ENCODE peak calls at places on chromosomes 1 and 21, in six cellular contexts. E is IMR-90; W is suprapubic skin; U is CD8-positive, alpha-beta memory T cell; M is aorta; K is effector memory CD4-positive, alpha-beta T cell. F is an unnamed sample. For H3K36me3 and H3K4me1, the result is how much of the 10 kb centered on the place peaks cover.

GRCh38 chr1:16172232-16172830 is 16.5 kb upstream of the EPHA2 start:
- DNase-seq in E (no peak), M (no peak), U (no peak), W (peak), K (no peak), F (no peak)

GRCh38 chr1:221437924-221438323 is 304.0 kb downstream of the DUSP10 start:
- DNase-seq in M (no peak), E (peak), U (no peak), W (no peak), K (no peak), F (no peak)

GRCh38 chr1:33902486-33903209 is 38.8 kb downstream of the HMGB4 start:
- DNase-seq in E (no peak), K (no peak), W (no peak), M (no peak), U (no peak), F (no peak)

GRCh38 chr1:241021286-241021685 is 335.7 kb downstream of the RGS7 start:
- DNase-seq in W (no peak), K (no peak), E (no peak), M (no peak), U (no peak), F (no peak)

GRCh38 chr1:199932462-199932861 is 95.0 kb upstream of the NR5A2 start:
- DNase-seq in E (no peak), M (no peak), W (no peak), K (no peak), U (no peak), F (no peak)

GRCh38 chr1:33086384-33086850 is 5.5 kb downstream of the AZIN2 start:
- DNase-seq in K (no peak), M (peak), U (peak), E (peak), W (peak), F (peak)

GRCh38 chr1:211478801-211479619 is 13.0 kb downstream of the RD3 start:
- DNase-seq in K (no peak), E (no peak), U (no peak), M (peak), W (no peak), F (no peak)

GRCh38 chr1:94044290-94044790 is 76.6 kb downstream of the ABCA4 start:
- DNase-seq in U (no peak), K (no peak), M (no peak), E (no peak), W (peak), F (no peak)

GRCh38 chr1:36836196-36836883 is 198.0 kb downstream of the GRIK3 start:
- DNase-seq in K (no peak), M (peak), U (no peak), W (no peak), E (no peak), F (no peak)

GRCh38 chr1:6414443-6414844 is 5.3 kb downstream of the HES2 start:
- DNase-seq in W (no peak), K (peak), E (peak), U (no peak), M (no peak), F (no peak)

GRCh38 chr1:204695692-204696091 is 10.2 kb upstream of the LRRN2 start:
- DNase-seq in W (no peak), M (peak), K (no peak), U (no peak), E (no peak), F (no peak)

GRCh38 chr1:231357831-231358354 is 19.8 kb downstream of the SPRTN start:
- DNase-seq in E (peak), M (no peak), W (peak), K (no peak), U (peak), F (no peak)

DNA sequence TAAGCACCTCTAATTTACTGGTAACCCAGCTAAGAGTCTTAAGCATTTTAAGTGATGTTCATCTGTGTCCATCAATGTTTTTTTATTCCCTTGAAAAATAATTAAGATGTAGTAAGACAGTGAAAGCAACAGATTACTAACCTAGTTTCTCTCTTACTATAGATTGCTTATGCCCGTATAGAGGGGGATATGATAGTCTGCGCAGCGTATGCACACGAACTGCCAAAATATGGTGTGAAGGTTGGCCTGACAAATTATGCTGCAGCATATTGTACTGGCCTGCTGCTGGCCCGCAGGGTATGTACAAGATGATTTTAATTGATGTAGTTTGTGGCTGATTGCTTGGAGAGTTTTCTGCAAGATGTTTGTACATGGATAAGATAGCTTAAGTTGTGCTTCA is 2.8 kb downstream of the RPL5 start:
- DNase-seq in M (no peak), K (no peak), W (no peak), U (no peak), E (no peak), F (no peak)
- H3K36me3 ChIP-seq in M (under half), K (under half), W (half or more), U (half or more), E (under half), F (under half)

DNA sequence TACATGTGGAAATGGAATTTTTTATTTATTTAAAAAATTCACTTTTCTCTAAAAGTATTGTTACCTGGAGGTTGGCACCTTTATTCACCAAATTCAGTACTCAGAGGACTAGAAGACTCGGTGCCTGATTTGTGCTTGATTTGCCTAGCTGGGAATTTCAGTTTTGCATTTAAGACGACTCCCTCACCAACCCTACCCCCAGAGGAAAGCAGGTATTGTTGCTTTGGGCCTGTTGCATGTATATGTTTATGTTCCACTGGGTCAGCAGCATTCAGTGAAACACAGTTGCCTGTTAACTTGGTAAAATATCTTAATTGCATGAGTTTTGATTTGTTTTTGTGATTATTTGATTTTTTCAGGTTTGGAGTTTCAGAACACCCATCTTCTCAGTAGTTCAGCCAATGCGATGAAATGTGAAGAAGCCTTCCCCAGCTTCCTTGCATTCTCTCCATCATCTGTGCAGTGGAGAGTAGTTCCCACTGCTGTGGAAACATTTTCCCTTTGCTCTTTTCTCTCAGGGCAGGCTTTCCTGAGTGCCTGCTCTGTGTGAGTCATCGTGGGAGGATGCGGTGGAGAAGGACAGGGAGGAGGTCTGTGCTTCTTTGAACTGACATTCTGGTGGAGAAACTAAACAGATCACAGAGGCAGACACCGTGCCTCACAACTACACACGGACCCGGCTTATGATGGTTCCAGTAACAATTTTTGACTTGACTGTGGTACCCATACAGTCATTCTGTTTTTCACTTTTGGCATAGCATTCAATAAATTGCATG is 6.4 kb downstream of the ADARB1 start:
- DNase-seq in E (peak), W (no peak), K (peak), U (peak), M (peak), F (no peak)
- H3K4me1 ChIP-seq in E (under half), W (under half), K (half or more), U (half or more), M (under half), F (half or more)

DNA sequence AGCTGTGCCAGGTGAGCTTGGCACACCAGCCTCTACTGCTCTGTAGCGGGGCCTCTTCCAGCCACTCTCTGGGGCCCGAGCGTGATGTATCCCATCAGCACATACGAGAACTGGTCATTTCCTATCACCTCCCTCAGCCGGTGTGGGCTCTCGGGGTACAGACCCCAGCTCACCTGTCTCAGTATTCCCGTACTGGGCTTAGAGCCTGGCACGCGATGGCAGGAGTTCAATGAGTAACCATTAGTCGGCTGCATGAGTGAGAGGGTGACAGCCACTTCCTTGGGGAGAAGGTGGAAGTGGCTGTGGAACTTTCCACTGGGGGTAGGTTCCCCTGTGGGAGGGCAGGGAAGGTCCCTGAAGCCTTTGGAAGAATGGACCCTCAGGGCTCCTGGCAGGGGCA is 46.1 kb downstream of the ECE1 start:
- DNase-seq in W (no peak), E (no peak), U (no peak), M (no peak), K (no peak), F (no peak)
- H3K36me3 ChIP-seq in W (half or more), E (half or more), U (under half), M (under half), K (half or more), F (under half)

DNA sequence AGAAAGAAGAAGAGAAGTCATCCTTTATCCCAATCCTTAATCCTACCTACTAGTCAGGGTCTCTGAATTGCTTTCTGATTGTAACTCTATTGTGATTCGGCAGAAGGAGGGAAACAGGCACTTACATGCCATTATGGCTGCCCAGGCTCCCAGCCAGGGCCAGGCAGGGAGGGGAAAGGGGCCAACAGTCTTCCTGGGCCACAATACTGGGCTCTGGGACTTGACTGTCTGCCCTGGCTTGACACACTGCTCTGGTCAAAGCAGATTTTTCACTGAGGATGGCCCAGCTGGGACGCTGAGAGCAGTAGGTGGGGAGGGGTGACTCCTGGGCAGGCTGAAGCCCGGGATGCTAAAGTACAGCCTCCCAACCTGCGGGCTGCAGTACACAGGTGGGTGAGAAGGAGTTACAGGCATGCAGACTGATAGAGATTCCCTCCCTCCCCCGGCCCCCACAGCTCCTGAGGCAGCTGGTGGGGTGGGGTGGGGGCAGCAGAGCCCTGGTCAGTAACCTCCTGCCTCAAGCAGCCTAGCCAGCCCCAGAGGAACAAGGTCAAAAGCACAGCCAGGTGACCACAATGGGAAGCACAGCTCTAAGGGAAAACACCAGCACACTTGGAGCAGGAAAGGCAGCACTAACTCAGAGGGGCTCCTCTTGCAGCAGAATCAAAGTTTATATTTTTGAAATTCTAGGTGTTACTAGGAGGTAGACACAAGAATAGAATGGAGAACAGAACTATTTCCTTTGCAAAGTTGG is 25.3 kb downstream of the KCND3 start:
- DNase-seq in W (no peak), M (no peak), K (no peak), E (no peak), U (no peak), F (no peak)
- H3K4me1 ChIP-seq in W (under half), M (under half), K (under half), E (under half), U (under half), F (under half)

DNA sequence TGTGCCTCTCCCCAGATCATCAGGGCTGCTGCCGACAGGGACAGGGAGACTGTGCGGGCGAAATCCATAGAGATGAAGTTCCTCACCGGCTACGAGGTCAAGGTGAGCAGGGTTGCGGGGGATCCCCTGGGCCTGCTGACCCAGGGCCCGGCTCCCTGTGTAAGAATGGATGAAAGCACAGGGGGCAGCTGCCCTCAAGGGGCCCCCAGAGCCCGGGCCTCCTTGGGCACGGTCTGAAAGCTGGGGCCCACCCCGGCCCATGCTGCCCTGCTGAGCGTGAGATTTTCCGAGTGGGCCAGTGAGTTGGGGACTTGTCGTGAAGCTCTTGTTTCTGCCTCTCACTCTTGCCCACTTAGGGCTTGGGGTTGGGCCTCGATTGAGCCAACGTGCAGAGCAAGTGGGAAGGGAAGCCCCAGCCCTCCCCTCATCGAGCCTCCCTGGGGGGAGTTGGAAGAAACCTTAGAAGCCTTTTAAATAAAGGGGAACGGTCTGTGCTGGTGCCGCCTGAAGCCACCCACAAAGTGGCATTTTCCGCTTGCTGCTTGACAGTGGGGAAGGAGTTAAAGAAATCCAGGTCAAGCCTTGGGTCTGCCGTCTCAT is 45.2 kb downstream of the COQ8A start:
- DNase-seq in W (no peak), K (no peak), U (no peak), E (no peak), M (no peak), F (no peak)
- H3K36me3 ChIP-seq in W (half or more), K (under half), U (under half), E (under half), M (under half), F (under half)

GRCh38 chr21:15742052-15742451 is 12.3 kb downstream of the USP25 start:
- DNase-seq in M (no peak), U (no peak), W (no peak), K (no peak), E (peak), F (no peak)
- H3K4me1 ChIP-seq in M (under half), U (half or more), W (under half), K (under half), E (under half), F (under half)

DNA sequence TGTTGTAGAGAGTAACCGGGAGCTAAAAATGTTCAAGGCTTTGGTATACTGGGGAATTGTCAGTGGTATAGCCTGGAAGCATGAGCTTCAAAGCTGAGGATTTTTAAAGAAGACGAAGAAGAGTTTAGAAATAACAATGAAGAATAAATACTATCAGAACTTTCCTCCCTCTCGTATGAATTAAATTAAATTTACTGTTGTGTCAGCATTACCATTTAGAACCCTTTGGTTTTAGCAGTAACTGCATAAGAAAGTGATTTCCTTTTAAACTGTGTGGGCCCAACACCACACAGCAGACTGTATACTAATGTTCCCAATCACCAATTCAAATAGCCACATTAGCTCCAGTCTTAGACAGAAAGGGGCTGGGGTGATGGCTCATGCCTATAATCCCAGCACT is 122.6 kb downstream of the ZNF644 start:
- DNase-seq in M (no peak), U (no peak), W (no peak), E (no peak), K (no peak), F (no peak)
- H3K36me3 ChIP-seq in M (under half), U (under half), W (under half), E (under half), K (under half), F (under half)